ENCODE peak calls at places on chromosomes 16 and 17, in eight cellular contexts. O is mucosa of descending colon; E is CD8-positive, alpha-beta memory T cell; B is WERI-Rb-1; C is osteocyte; P is body of pancreas; Y is coronary artery; I is BE2C. R is an unnamed sample.

GRCh38 chr17:29918922-29919856 is 10.8 kb downstream of the SSH2 start:
- DNase-seq in Y (no peak), P (no peak), B (no peak), C (no peak), I (no peak), E (no peak), O (no peak), R (no peak)

GRCh38 chr17:64081802-64082799 is 47.8 kb downstream of the ERN1 start:
- DNase-seq in E (peak; percentile 31), P (no peak), I (peak; percentile 64), C (no peak), O (no peak), Y (no peak), B (peak; percentile 85), R (peak; percentile 51)

GRCh38 chr17:51056813-51057510 is 63.7 kb downstream of the SPAG9 start:
- DNase-seq in Y (no peak), E (no peak), B (peak; percentile 50), C (no peak), I (peak; percentile 44), P (peak; percentile 18), O (no peak), R (no peak)

GRCh38 chr17:55702150-55702549 is 20.5 kb downstream of the TMEM100 start:
- DNase-seq in B (no peak), I (no peak), E (no peak), O (no peak), P (no peak), Y (no peak), C (no peak), R (no peak)

GRCh38 chr17:51046527-51047384 is 73.9 kb downstream of the SPAG9 start:
- DNase-seq in Y (no peak), B (peak; percentile 97), P (peak; percentile 44), C (no peak), E (no peak), I (peak; percentile 89), O (no peak), R (no peak)

GRCh38 chr17:20203761-20204263 is 194.7 kb downstream of the SPECC1 start:
- DNase-seq in Y (no peak), I (no peak), C (no peak), O (no peak), B (no peak), P (no peak), E (no peak), R (no peak)

GRCh38 chr17:17547210-17547764 is 44.2 kb downstream of the PEMT start:
- DNase-seq in O (no peak), C (no peak), P (no peak), I (peak; percentile 59), B (no peak), Y (no peak), E (no peak), R (no peak)

GRCh38 chr16:1146409-1146808 is 6.5 kb upstream of the CACNA1H start:
- DNase-seq in C (no peak), P (no peak), E (no peak), I (no peak), B (no peak), O (no peak), Y (no peak), R (no peak)

GRCh38 chr16:66894948-66895696 is 14.8 kb downstream of the PDP2 start:
- DNase-seq in E (peak; percentile 29), P (peak; percentile 68), I (peak; percentile 81), Y (no peak), C (no peak), O (no peak), B (peak; percentile 84), R (peak; percentile 87)

GRCh38 chr17:51764387-51764971 is 394.0 kb downstream of the CA10 start:
- DNase-seq in I (peak; percentile 79), B (peak; percentile 73), C (no peak), E (peak; percentile 12), O (no peak), P (peak; percentile 47), Y (no peak), R (peak; percentile 16)

GRCh38 chr17:6326483-6326882 is 108.4 kb downstream of the AIPL1 start:
- DNase-seq in Y (no peak), O (no peak), P (no peak), E (no peak), C (no peak), I (no peak), B (no peak), R (no peak)

GRCh38 chr17:39593371-39593770 is 14.3 kb downstream of the NEUROD2 start:
- DNase-seq in C (no peak), I (no peak), P (no peak), B (no peak), O (no peak), E (no peak), Y (no peak), R (no peak)

GRCh38 chr16:56303066-56303705 is 111.9 kb downstream of the GNAO1 start:
- DNase-seq in B (no peak), P (no peak), I (no peak), C (no peak), O (no peak), E (no peak), Y (no peak), R (no peak)

GRCh38 chr16:28092721-28093382 is 29.3 kb upstream of the GSG1L start:
- DNase-seq in O (peak; percentile 14), I (no peak), B (no peak), P (no peak), E (no peak), Y (no peak), C (no peak), R (peak; percentile 7)

GRCh38 chr17:2215616-2216364 is 87.8 kb downstream of the SMG6 start:
- DNase-seq in Y (no peak), E (peak; percentile 48), B (no peak), P (no peak), O (peak; percentile 84), I (peak; percentile 21), C (no peak), R (peak; percentile 60)

GRCh38 chr16:82639666-82640336 is 13.0 kb downstream of the CDH13 start:
- DNase-seq in E (peak; percentile 25), C (no peak), P (peak; percentile 33), O (peak; percentile 62), B (peak; percentile 53), Y (no peak), I (peak; percentile 41), R (peak; percentile 65)

GRCh38 chr16:65532846-65533245 is 411.0 kb upstream of the CDH11 start:
- DNase-seq in E (no peak), Y (no peak), P (no peak), I (no peak), B (peak; percentile 52), O (no peak), C (no peak), R (no peak)

GRCh38 chr17:67974598-67975066 is 21.6 kb downstream of the C17orf58 start:
- DNase-seq in I (no peak), C (no peak), B (no peak), P (no peak), Y (no peak), E (no peak), O (no peak), R (no peak)

GRCh38 chr17:79457889-79458288 is 153.0 kb downstream of the RBFOX3 start:
- DNase-seq in C (no peak), B (no peak), E (no peak), I (no peak), O (no peak), Y (no peak), P (no peak), R (no peak)

GRCh38 chr17:81202318-81202717 is 20.4 kb downstream of the CEP131 start:
- DNase-seq in O (no peak), C (no peak), B (no peak), E (no peak), I (no peak), P (no peak), Y (no peak), R (no peak)

GRCh38 chr17:66240630-66241029 is 11.4 kb upstream of the APOH start:
- DNase-seq in P (no peak), C (no peak), E (no peak), Y (no peak), O (no peak), I (no peak), B (no peak), R (no peak)

GRCh38 chr16:48574148-48574547 is 35.8 kb downstream of the N4BP1 start:
- DNase-seq in B (no peak), O (no peak), P (no peak), I (no peak), Y (no peak), C (no peak), E (no peak), R (no peak)

GRCh38 chr17:64063766-64064224 is 43.4 kb upstream of the ICAM2 start:
- DNase-seq in B (peak; percentile 93), E (peak; percentile 56), P (peak; percentile 82), I (peak; percentile 65), O (peak; percentile 81), C (no peak), Y (no peak), R (peak; percentile 37)

GRCh38 chr17:55172612-55173011 is 92.1 kb upstream of the HLF start:
- DNase-seq in E (no peak), P (no peak), O (no peak), C (no peak), I (no peak), B (no peak), Y (no peak), R (no peak)

GRCh38 chr16:69669577-69669976 is 56.8 kb downstream of the NQO1 start:
- DNase-seq in O (no peak), P (no peak), C (no peak), Y (no peak), E (no peak), B (no peak), I (no peak), R (no peak)

GRCh38 chr17:29711588-29712385 is 89.1 kb upstream of the CORO6 start:
- DNase-seq in B (no peak), O (no peak), C (no peak), Y (no peak), P (no peak), E (no peak), I (peak; percentile 28), R (no peak)

GRCh38 chr16:13660807-13661206 is 259.1 kb upstream of the ERCC4 start:
- DNase-seq in B (no peak), O (no peak), Y (no peak), C (no peak), P (no peak), E (no peak), I (peak; percentile 4), R (no peak)

GRCh38 chr16:72837846-72838661 is 209.9 kb downstream of the ZFHX3 start:
- DNase-seq in B (no peak), I (no peak), P (no peak), Y (no peak), C (no peak), E (no peak), O (no peak), R (no peak)

GRCh38 chr16:30382398-30383015 is at the start of gene SEPTIN1:
- DNase-seq in C (no peak), Y (no peak), P (no peak), O (peak; percentile 84), E (peak; percentile 64), B (no peak), I (no peak), R (peak; percentile 88)

GRCh38 chr16:11734025-11734652 is 8.5 kb downstream of the TXNDC11 start:
- DNase-seq in E (no peak), B (no peak), O (no peak), I (no peak), P (no peak), C (no peak), Y (no peak), R (no peak)

GRCh38 chr16:1537763-1538289 is 4.4 kb downstream of the TMEM204 start:
- DNase-seq in E (no peak), C (no peak), O (peak; percentile 39), Y (no peak), I (peak; percentile 3), P (no peak), B (no peak), R (no peak)

GRCh38 chr17:59972778-59973177 is 8.2 kb upstream of the RNFT1 start:
- DNase-seq in C (no peak), P (no peak), B (no peak), I (no peak), E (no peak), O (no peak), Y (no peak), R (no peak)

GRCh38 chr16:14456793-14457481 is 173.1 kb downstream of the PARN start:
- DNase-seq in C (no peak), O (no peak), P (no peak), B (no peak), I (no peak), E (no peak), Y (no peak), R (no peak)

GRCh38 chr17:40122466-40122943 is 734 bp downstream of the MSL1 start:
- DNase-seq in B (peak; percentile 63), P (peak; percentile 62), E (no peak), I (peak; percentile 72), C (peak; percentile 87), O (peak; percentile 75), Y (peak; percentile 77), R (peak; percentile 76)